ENCODE peak calls at places on chromosomes 7 and 10, in four cellular contexts. G, Y, M and H are unnamed samples.

GRCh38 chr10:42932735-42933453 is 144.0 kb upstream of the RET start:
- DNase-seq in G (peak; percentile 56), Y (no peak), M (no peak), H (no peak)

GRCh38 chr10:93417264-93417663 is 64.9 kb downstream of the MYOF start:
- DNase-seq in G (no peak), Y (no peak), M (no peak), H (no peak)

GRCh38 chr10:79081353-79082034 is 12.7 kb downstream of the ZMIZ1 start:
- DNase-seq in G (no peak), Y (no peak), M (no peak), H (no peak)

GRCh38 chr7:132090444-132090843 is 485.8 kb downstream of the PLXNA4 start:
- DNase-seq in G (no peak), Y (no peak), M (no peak), H (no peak)

GRCh38 chr10:50431118-50431517 is 179.8 kb upstream of the ASAH2 start:
- DNase-seq in G (no peak), Y (no peak), M (no peak), H (no peak)

GRCh38 chr7:19899517-19899916 is 126.1 kb upstream of the TMEM196 start:
- DNase-seq in G (no peak), Y (no peak), M (no peak), H (no peak)

GRCh38 chr10:46516660-46517416 is 39.6 kb downstream of the GPRIN2 start:
- DNase-seq in G (no peak), Y (no peak), M (no peak), H (no peak)

GRCh38 chr7:50826371-50827172 is 43.9 kb upstream of the GRB10 start:
- DNase-seq in G (no peak), Y (no peak), M (peak; percentile 78), H (no peak)

GRCh38 chr10:121594076-121594475 is 4.2 kb downstream of the FGFR2 start:
- DNase-seq in G (no peak), Y (no peak), M (no peak), H (no peak)

GRCh38 chr10:2920638-2921037 is 146.7 kb upstream of the PFKP start:
- DNase-seq in G (no peak), Y (no peak), M (no peak), H (no peak)

GRCh38 chr7:29639386-29639785 is 75.8 kb downstream of the PRR15 start:
- DNase-seq in G (no peak), Y (no peak), M (no peak), H (no peak)

GRCh38 chr10:91206427-91206826 is 14.0 kb upstream of the PCGF5 start:
- DNase-seq in G (no peak), Y (no peak), M (peak; percentile 57), H (no peak)

GRCh38 chr7:105808703-105809590 is 67.5 kb downstream of the ATXN7L1 start:
- DNase-seq in G (peak; percentile 31), Y (peak; percentile 99), M (no peak), H (no peak)

GRCh38 chr10:71314028-71314693 is 4.9 kb upstream of the SLC29A3 start:
- DNase-seq in G (peak; percentile 89), Y (no peak), M (no peak), H (peak; percentile 68)

GRCh38 chr7:128938524-128939074 is 872 bp downstream of the IRF5 start:
- DNase-seq in G (no peak), Y (no peak), M (no peak), H (no peak)

GRCh38 chr10:103784723-103785418 is 70.5 kb downstream of the SH3PXD2A start:
- DNase-seq in G (no peak), Y (no peak), M (no peak), H (no peak)

GRCh38 chr10:28763471-28763870 is 86.2 kb downstream of the BAMBI start:
- DNase-seq in G (no peak), Y (no peak), M (no peak), H (no peak)

GRCh38 chr10:31147220-31147608 is 115.5 kb upstream of the ZNF438 start:
- DNase-seq in G (no peak), Y (no peak), M (no peak), H (no peak)

GRCh38 chr7:137283147-137283546 is 60.4 kb downstream of the PTN start:
- DNase-seq in G (no peak), Y (no peak), M (no peak), H (no peak)

GRCh38 chr7:32427769-32428291 is 62.4 kb downstream of the LSM5 start:
- DNase-seq in G (peak; percentile 70), Y (no peak), M (peak; percentile 62), H (peak; percentile 84)

GRCh38 chr10:132109341-132110072 is 43.8 kb downstream of the JAKMIP3 start:
- DNase-seq in G (no peak), Y (no peak), M (no peak), H (no peak)

GRCh38 chr7:23072043-23072442 is 33.5 kb upstream of the KLHL7 start:
- DNase-seq in G (no peak), Y (no peak), M (no peak), H (peak; percentile 16)

GRCh38 chr7:35761882-35762720 is 38.8 kb upstream of the SEPTIN7 start:
- DNase-seq in G (no peak), Y (no peak), M (no peak), H (no peak)

GRCh38 chr7:82335927-82336326 is 107.7 kb downstream of the CACNA2D1 start:
- DNase-seq in G (no peak), Y (no peak), M (no peak), H (peak; percentile 11)

GRCh38 chr7:151451156-151451555 is 11.2 kb upstream of the CRYGN start:
- DNase-seq in G (no peak), Y (no peak), M (no peak), H (no peak)

GRCh38 chr10:72257051-72257892 is 16.5 kb upstream of the DDIT4 start:
- DNase-seq in G (peak; percentile 58), Y (peak; percentile 92), M (no peak), H (no peak)

GRCh38 chr7:83178796-83179195 is 16.1 kb upstream of the PCLO start:
- DNase-seq in G (no peak), Y (no peak), M (no peak), H (no peak)

GRCh38 chr7:5083291-5083690 is 37.6 kb downstream of the RBAK start:
- DNase-seq in G (peak; percentile 51), Y (no peak), M (no peak), H (no peak)

GRCh38 chr10:28497313-28498126 is 35.4 kb upstream of the WAC start:
- DNase-seq in G (no peak), Y (no peak), M (no peak), H (no peak)

GRCh38 chr10:55400075-55400474 is 599.0 kb upstream of the PCDH15 start:
- DNase-seq in G (no peak), Y (no peak), M (no peak), H (no peak)

GRCh38 chr7:50869108-50869716 is 86.5 kb upstream of the GRB10 start:
- DNase-seq in G (no peak), Y (no peak), M (peak; percentile 8), H (no peak)

GRCh38 chr7:91720255-91720937 is 160.1 kb downstream of the MTERF1 start:
- DNase-seq in G (no peak), Y (no peak), M (no peak), H (no peak)

GRCh38 chr7:48255046-48255445 is 83.8 kb downstream of the ABCA13 start:
- DNase-seq in G (no peak), Y (peak; percentile 7), M (no peak), H (no peak)
- TF ChIP-seq FOXK2 in G (no peak), Y (no peak), M (no peak), H (no peak)

GRCh38 chr7:156638443-156639077 is 2.0 kb upstream of the RNF32 start:
- DNase-seq in G (peak; percentile 47), Y (no peak), M (no peak), H (no peak)

GRCh38 chr7:156640257-156640948 is at the start of gene RNF32:
- DNase-seq in G (peak; percentile 100), Y (peak; percentile 82), M (no peak), H (peak; percentile 100)

GRCh38 chr7:156642306-156643045 is 1.9 kb downstream of the RNF32 start:
- DNase-seq in G (no peak), Y (no peak), M (no peak), H (no peak)

GRCh38 chr7:156639426-156640256 is 933 bp upstream of the RNF32 start:
- DNase-seq in G (peak; percentile 65), Y (no peak), M (no peak), H (no peak)

DNA sequence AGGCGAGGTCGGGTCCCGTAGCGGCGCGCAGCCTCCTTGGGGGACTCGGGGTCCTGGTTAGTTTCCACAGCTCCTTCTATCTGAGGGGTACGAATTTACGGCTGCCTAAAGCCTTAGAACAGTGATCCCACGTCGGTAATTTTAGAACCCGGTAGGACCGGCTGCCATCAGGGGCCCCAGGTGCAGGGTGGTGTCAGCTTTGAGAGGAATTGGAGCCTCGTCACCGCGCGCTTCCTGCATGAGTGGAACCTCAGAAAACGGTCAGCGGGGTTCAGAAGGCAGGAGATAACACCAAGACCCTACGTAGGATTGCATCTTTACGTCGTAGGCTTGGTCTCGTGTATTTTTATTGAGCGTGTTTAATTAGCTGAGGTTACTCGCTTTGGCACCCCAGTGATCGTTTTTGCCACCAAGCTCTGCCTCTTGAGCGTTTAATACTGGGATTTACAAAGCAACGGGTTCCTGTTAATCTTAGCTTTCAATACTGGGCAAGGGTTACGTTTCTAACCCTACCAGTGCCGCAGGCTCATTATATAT is 443 bp downstream of the RNF32 start:
- DNase-seq in G (peak; percentile 73), Y (no peak), M (no peak), H (no peak)
- TF ChIP-seq TARDBP in G (no peak), Y (no peak), M (no peak), H (no peak)

DNA sequence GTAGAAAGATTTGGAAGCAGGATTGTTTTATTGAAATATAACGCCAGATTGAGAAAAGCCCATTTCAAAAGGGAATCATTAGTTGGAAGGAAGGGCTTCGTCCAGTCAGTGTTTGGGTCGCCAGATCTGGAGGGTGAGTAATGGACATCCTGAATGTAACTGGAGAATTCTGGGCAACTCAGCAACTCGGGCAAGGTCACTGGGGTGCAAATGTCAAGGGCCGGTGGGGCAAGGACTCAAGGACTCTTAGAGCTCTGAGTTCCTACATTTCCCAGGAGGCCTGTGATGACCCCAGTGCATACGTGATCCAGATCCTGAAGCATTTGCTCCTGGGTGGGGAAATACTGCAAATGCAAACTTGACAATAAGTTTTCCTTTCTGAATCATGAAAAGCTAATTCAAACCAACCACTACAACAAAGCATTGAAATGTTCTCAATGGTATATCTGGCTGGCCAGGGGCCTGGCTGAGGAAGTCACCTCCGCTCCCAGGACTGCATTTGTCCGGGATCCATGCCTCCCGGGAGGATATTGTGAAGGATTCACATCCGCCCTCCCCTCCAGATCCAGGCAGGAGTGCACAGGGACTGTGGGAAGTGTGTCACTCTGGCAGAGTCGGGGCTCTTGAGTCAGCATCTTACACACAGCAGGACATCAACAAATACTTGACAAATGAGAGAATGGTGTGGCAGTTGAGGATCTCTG is 164.0 kb downstream of the FANK1 start:
- DNase-seq in G (no peak), Y (no peak), M (no peak), H (no peak)
- TF ChIP-seq FOXK2 in G (no peak), Y (no peak), M (no peak), H (no peak)

GRCh38 chr10:108348215-108348614 is 1183.7 kb upstream of the SORCS1 start:
- DNase-seq in G (no peak), Y (no peak), M (no peak), H (no peak)

GRCh38 chr10:108352771-108353170 is 1188.3 kb upstream of the SORCS1 start:
- DNase-seq in G (no peak), Y (no peak), M (no peak), H (no peak)
- TF ChIP-seq TARDBP in G (no peak), Y (no peak), M (no peak), H (no peak)